ENCODE peak calls at places on chromosomes 5 and 9, in seven cellular contexts. A is uterus, P is IMR-90, I is HCT116, S is brain microvascular endothelial cell, L is astrocyte of the spinal cord, B is GM12865. M is an unnamed sample.

GRCh38 chr5:93620487-93621339 is 37.7 kb downstream of the NR2F1 start:
- DNase-seq in A (peak; percentile 54), P (peak; percentile 68), I (peak; percentile 34), S (peak; percentile 57), L (peak; percentile 76), B (peak; percentile 81), M (peak; percentile 68)

GRCh38 chr5:148858106-148858505 is 31.7 kb downstream of the ADRB2 start:
- DNase-seq in A (no peak), P (no peak), I (no peak), S (peak; percentile 54), L (peak; percentile 20), B (no peak), M (peak; percentile 56)

GRCh38 chr9:121267689-121268597 is at the start of gene GSN:
- DNase-seq in A (peak; percentile 88), P (peak; percentile 50), I (no peak), S (no peak), L (peak; percentile 59), B (peak; percentile 53), M (peak; percentile 70)

GRCh38 chr9:16119861-16120641 is 567.2 kb downstream of the CCDC171 start:
- DNase-seq in A (no peak), P (peak; percentile 64), I (no peak), S (peak; percentile 89), L (peak; percentile 87), B (no peak), M (peak; percentile 89)

GRCh38 chr5:32522429-32523143 is 62.8 kb upstream of the SUB1 start:
- DNase-seq in A (peak; percentile 48), P (peak; percentile 84), I (no peak), S (peak; percentile 70), L (peak; percentile 84), B (no peak), M (peak; percentile 84)

GRCh38 chr5:158514353-158514960 is 585.3 kb downstream of the EBF1 start:
- DNase-seq in A (no peak), P (peak; percentile 13), I (no peak), S (peak; percentile 57), L (peak; percentile 24), B (no peak), M (peak; percentile 48)

GRCh38 chr5:66958984-66959641 is 237.5 kb downstream of the CD180 start:
- DNase-seq in A (peak; percentile 29), P (peak; percentile 80), I (no peak), S (peak; percentile 63), L (peak; percentile 81), B (no peak), M (peak; percentile 85)

GRCh38 chr9:17116400-17116837 is 18.4 kb upstream of the CNTLN start:
- DNase-seq in A (no peak), P (peak; percentile 54), I (peak; percentile 19), S (no peak), L (peak; percentile 63), B (peak; percentile 19), M (peak; percentile 56)

GRCh38 chr9:28105001-28105400 is 531.7 kb upstream of the C9orf72 start:
- DNase-seq in A (no peak), P (no peak), I (no peak), S (no peak), L (no peak), B (no peak), M (no peak)

GRCh38 chr9:98867434-98868168 is 60.1 kb downstream of the GALNT12 start:
- DNase-seq in A (peak; percentile 83), P (peak; percentile 92), I (no peak), S (peak; percentile 66), L (peak; percentile 93), B (no peak), M (peak; percentile 93)

GRCh38 chr5:79938468-79938867 is 52.6 kb downstream of the MTX3 start:
- DNase-seq in A (no peak), P (no peak), I (no peak), S (no peak), L (no peak), B (peak; percentile 52), M (no peak)

GRCh38 chr5:53545744-53546143 is 14.7 kb upstream of the NDUFS4 start:
- DNase-seq in A (no peak), P (no peak), I (no peak), S (no peak), L (no peak), B (no peak), M (no peak)

GRCh38 chr9:120386390-120387131 is 193.4 kb downstream of the CDK5RAP2 start:
- DNase-seq in A (no peak), P (no peak), I (no peak), S (no peak), L (peak; percentile 65), B (no peak), M (peak; percentile 71)

GRCh38 chr9:123615381-123615780 is 259.4 kb downstream of the CRB2 start:
- DNase-seq in A (no peak), P (no peak), I (no peak), S (no peak), L (no peak), B (peak; percentile 14), M (no peak)

GRCh38 chr5:96079075-96079474 is 117.4 kb upstream of the ELL2 start:
- DNase-seq in A (no peak), P (peak; percentile 97), I (peak; percentile 83), S (peak; percentile 78), L (peak; percentile 95), B (no peak), M (peak; percentile 97)

DNA sequence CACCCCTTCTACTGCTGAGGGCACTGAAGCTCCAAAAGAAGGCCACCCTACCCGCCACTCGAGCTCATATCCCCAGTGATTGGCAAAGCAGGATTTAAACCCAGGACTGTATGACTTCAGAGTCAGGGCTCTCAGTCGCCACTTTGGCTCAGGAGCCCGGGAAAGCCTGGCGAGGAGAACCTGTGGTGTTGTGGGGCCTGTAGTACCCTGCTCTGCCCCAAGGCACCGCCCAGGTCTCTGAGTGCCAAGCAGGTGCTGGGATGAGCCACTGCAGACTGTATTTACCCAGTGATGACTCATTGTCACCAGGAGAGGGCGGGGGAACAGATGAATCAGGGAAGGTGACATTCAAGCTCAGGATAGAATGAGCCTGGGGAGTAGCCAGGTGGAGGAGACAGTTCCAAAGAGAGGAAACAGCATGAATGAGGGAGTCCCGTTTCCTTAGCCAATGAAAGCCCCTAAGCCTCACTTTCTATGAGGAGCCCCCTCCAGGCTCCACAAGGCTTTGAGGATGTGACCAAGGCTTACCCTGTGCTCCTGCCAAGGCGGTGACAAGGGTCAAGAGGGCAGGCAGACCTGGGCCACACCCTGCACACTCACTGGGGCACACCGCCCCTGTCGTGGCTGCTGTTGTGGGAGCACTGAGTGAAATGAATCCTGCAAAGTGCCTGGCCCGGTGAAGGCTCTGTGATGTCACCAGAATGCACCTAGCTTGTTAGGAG is 17.8 kb upstream of the DPM2 start:
- DNase-seq in A (no peak), P (peak; percentile 43), I (peak; percentile 98), S (no peak), L (no peak), B (peak; percentile 80), M (peak; percentile 40)
- TF ChIP-seq CTCF in A (no peak), P (no peak), I (peak; percentile 45), S (peak; percentile 24), L (no peak), B (peak; percentile 63), M (no peak)

DNA sequence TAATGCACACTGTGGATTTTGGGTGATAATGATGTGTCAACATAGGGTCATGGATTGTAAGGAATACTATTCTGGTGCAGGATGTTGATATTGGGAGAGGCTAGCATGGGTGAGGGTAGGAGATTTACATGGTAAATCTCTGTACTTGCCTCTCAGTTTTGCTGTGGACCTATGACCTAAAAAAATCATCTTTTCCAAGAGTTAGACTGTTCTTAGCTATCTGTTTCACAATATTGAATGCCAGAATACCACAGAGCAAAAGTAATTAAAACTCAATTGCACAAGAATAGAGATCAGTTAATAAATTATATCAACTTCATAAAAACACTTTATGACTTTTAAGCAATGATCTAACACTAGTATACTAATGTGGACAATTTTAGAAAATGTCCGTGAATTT is 651.6 kb downstream of the HTR1A start:
- DNase-seq in A (no peak), P (no peak), I (no peak), S (no peak), L (no peak), B (no peak), M (no peak)
- H3K4me3 ChIP-seq in A (no peak overlapping the region), P (no peak overlapping the region), I (no peak overlapping the region), S (no peak overlapping the region), L (no peak overlapping the region), B (no peak overlapping the region), M (no peak overlapping the region)

GRCh38 chr5:168364738-168365550 is 73.5 kb downstream of the WWC1 start:
- DNase-seq in A (no peak), P (peak; percentile 63), I (no peak), S (no peak), L (peak; percentile 42), B (no peak), M (peak; percentile 63)

GRCh38 chr5:168364151-168364661 is 72.8 kb downstream of the WWC1 start:
- DNase-seq in A (no peak), P (peak; percentile 80), I (peak; percentile 19), S (peak; percentile 7), L (peak; percentile 82), B (no peak), M (no peak)

GRCh38 chr5:168366124-168366523 is 74.7 kb downstream of the WWC1 start:
- DNase-seq in A (no peak), P (peak; percentile 95), I (no peak), S (peak; percentile 54), L (peak; percentile 60), B (no peak), M (peak; percentile 74)

GRCh38 chr5:168368854-168369253 is 77.4 kb downstream of the WWC1 start:
- DNase-seq in A (no peak), P (no peak), I (no peak), S (no peak), L (no peak), B (no peak), M (no peak)

DNA sequence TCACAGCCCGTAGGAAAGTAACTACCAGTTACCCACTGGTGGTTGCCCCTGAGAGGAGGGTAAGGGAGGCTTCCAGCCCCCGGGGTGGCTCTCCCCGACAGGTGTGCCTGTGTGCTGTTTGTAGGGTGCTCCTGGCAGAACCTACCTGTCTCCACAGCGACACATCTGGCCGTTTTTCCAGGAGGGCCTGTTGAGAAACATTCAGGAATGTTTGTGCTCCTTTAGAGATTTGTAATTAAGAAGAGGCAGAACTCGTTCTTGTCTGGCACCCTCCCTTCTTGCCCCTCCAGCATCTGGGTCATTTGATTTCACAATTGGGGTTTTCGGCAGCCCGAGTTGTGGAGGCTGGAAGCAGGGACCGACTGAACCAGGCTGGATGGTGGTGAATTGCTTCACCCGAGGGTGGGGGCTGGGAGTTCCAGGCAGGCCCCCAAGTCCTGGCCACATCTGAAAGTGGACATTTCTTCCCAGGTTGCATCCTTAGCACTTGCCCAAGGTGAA is 74.2 kb downstream of the WWC1 start:
- DNase-seq in A (no peak), P (peak; percentile 58), I (peak; percentile 35), S (no peak), L (peak; percentile 18), B (no peak), M (peak; percentile 71)
- TF ChIP-seq CTCF in A (no peak), P (peak; percentile 14), I (peak; percentile 67), S (peak; percentile 45), L (peak; percentile 37), B (no peak), M (peak; percentile 8)

DNA sequence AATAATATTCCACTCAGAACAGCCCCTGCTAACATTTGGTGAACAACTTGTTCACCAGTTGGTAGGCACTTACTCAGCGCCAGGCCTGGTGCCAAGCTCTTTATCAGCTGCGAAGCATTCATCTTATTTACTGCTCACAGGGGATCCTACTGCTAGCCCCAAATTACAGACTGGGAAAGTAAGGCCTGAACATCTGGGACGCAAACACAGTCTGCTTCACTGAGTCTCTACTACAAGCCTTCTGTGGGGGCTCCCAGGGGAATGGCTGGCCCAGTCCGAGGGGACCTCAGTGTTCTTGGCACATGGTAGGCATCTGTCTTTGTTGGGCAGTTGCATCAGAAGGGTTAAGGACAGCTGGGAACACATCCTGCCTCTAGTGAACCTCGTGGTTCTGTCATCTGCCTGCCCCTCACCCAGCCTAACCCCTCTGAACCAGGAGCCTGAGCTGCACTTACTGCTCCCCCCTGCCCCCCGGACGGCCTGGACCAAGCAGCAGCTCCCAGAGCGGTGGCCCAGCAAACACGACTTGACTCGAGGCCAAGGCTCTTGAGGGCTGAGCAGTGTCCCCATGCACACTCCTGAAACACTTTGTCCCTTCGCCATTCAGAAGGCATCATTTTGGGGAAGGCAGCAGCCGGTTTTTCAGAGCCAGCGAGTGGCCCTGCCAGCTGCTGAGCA is at the start of gene PHYHD1:
- DNase-seq in A (peak; percentile 72), P (peak; percentile 61), I (no peak), S (no peak), L (peak; percentile 53), B (no peak), M (peak; percentile 77)
- H3K4me3 ChIP-seq in A (peak within 1 kb of the TSS; percentile 52), P (no peak within 1 kb of the TSS), I (no peak within 1 kb of the TSS), S (no peak within 1 kb of the TSS), L (no peak within 1 kb of the TSS), B (no peak within 1 kb of the TSS), M (peak within 1 kb of the TSS; percentile 58)